ENCODE peak calls at places on chromosomes 12 and 14, in eight cellular contexts. M is RWPE1; G is T follicular helper cell; T is NCI-H1417; I is central memory CD4-positive, alpha-beta T cell; Z is EH; R is aorta; F is HL-60. A is an unnamed sample.

GRCh38 chr12:76241371-76241770 is 106.8 kb downstream of the BBS10 start:
- DNase-seq in T (no peak), G (no peak), I (no peak), Z (peak), M (no peak), R (no peak), F (no peak), A (no peak)

GRCh38 chr14:56195727-56196126 is 77.5 kb downstream of the PELI2 start:
- DNase-seq in Z (peak), M (no peak), T (peak), R (no peak), F (peak), I (no peak), G (peak), A (no peak)

GRCh38 chr14:96362071-96362964 is 823 bp downstream of the ATG2B start:
- DNase-seq in M (peak), R (peak), G (peak), T (peak), F (peak), I (peak), Z (peak), A (no peak)

GRCh38 chr12:118022728-118023109 is 6.2 kb downstream of the RFC5 start:
- DNase-seq in I (no peak), T (no peak), M (no peak), Z (no peak), G (no peak), F (no peak), R (no peak), A (no peak)

GRCh38 chr12:99959549-99960170 is 25.1 kb downstream of the ANKS1B start:
- DNase-seq in Z (no peak), M (peak), I (no peak), T (peak), G (no peak), R (no peak), F (no peak), A (no peak)

GRCh38 chr12:75606146-75606545 is 94.7 kb upstream of the KRR1 start:
- DNase-seq in M (no peak), I (no peak), F (no peak), T (peak), Z (no peak), R (no peak), G (no peak), A (no peak)

GRCh38 chr14:104109731-104110361 is 24.3 kb downstream of the ASPG start:
- DNase-seq in Z (no peak), M (no peak), I (no peak), G (no peak), T (no peak), R (peak), F (no peak), A (peak)

GRCh38 chr14:104253223-104253822 is 114.9 kb downstream of the KIF26A start:
- DNase-seq in R (peak), Z (no peak), I (no peak), T (no peak), M (no peak), F (no peak), G (no peak), A (no peak)

GRCh38 chr12:15886372-15887042 is 4.3 kb downstream of the STRAP start:
- DNase-seq in R (no peak), Z (no peak), T (peak), I (no peak), G (no peak), F (no peak), M (no peak), A (no peak)

GRCh38 chr14:39419272-39419671 is 13.0 kb downstream of the FBXO33 start:
- DNase-seq in F (no peak), Z (no peak), R (no peak), T (no peak), G (no peak), M (no peak), I (no peak), A (no peak)

GRCh38 chr14:62921466-62921865 is 123.8 kb downstream of the KCNH5 start:
- DNase-seq in Z (no peak), F (no peak), I (no peak), R (no peak), M (no peak), G (no peak), T (no peak), A (no peak)

GRCh38 chr12:40226652-40227051 is 1.9 kb downstream of the LRRK2 start:
- DNase-seq in M (peak), R (no peak), Z (peak), F (no peak), T (no peak), G (no peak), I (no peak), A (peak)

GRCh38 chr12:70006619-70006973 is 181.6 kb downstream of the MYRFL start:
- DNase-seq in I (no peak), R (no peak), Z (no peak), T (no peak), M (no peak), G (no peak), F (no peak), A (no peak)